ENCODE peak calls at places on chromosome 11, in six cellular contexts. F is IMR-90, J is GM20000, B is thyroid gland, A is breast epithelium, P is chondrocyte. M is an unnamed sample.
A peak's percentile ranks its signal among the peaks of the same experiment; 100 is the strongest.

GRCh38 chr11:119585038-119585666 is 143.8 kb downstream of the NECTIN1 start:
- DNase-seq in F (no peak), J (no peak), B (peak; percentile 43), A (peak; percentile 70), P (no peak), M (no peak)

GRCh38 chr11:104060004-104060403 is 23.6 kb downstream of the DDI1 start:
- DNase-seq in F (peak; percentile 10), J (no peak), B (no peak), A (no peak), P (no peak), M (no peak)

GRCh38 chr11:104858882-104859735 is 39.2 kb downstream of the CASP12 start:
- DNase-seq in F (no peak), J (peak; percentile 18), B (no peak), A (no peak), P (no peak), M (peak; percentile 10)

GRCh38 chr11:69009441-69010211 is 3.4 kb downstream of the MRGPRF start:
- DNase-seq in F (no peak), J (no peak), B (no peak), A (no peak), P (peak; percentile 78), M (no peak)

GRCh38 chr11:14320020-14320419 is 39.0 kb downstream of the RRAS2 start:
- DNase-seq in F (peak; percentile 59), J (no peak), B (no peak), A (no peak), P (no peak), M (no peak)

GRCh38 chr11:42923651-42924050 is 388.1 kb upstream of the API5 start:
- DNase-seq in F (no peak), J (no peak), B (no peak), A (no peak), P (no peak), M (no peak)

GRCh38 chr11:74602637-74603591 is 10.5 kb downstream of the POLD3 start:
- DNase-seq in F (no peak), J (no peak), B (no peak), A (no peak), P (no peak), M (no peak)

GRCh38 chr11:71446942-71447688 is 1.1 kb downstream of the DHCR7 start:
- DNase-seq in F (peak; percentile 66), J (no peak), B (peak; percentile 39), A (peak; percentile 83), P (no peak), M (no peak)

GRCh38 chr11:62267576-62267975 is 2.4 kb upstream of the SCGB2A2 start:
- DNase-seq in F (no peak), J (no peak), B (no peak), A (no peak), P (no peak), M (no peak)

GRCh38 chr11:62266558-62266957 is 3.4 kb upstream of the SCGB2A2 start:
- DNase-seq in F (peak; percentile 6), J (no peak), B (no peak), A (no peak), P (no peak), M (no peak)

GRCh38 chr11:62273284-62273683 is 3.3 kb downstream of the SCGB2A2 start:
- DNase-seq in F (no peak), J (no peak), B (no peak), A (no peak), P (no peak), M (no peak)

GRCh38 chr11:62267050-62267449 is 2.9 kb upstream of the SCGB2A2 start:
- DNase-seq in F (no peak), J (no peak), B (no peak), A (no peak), P (no peak), M (no peak)

DNA sequence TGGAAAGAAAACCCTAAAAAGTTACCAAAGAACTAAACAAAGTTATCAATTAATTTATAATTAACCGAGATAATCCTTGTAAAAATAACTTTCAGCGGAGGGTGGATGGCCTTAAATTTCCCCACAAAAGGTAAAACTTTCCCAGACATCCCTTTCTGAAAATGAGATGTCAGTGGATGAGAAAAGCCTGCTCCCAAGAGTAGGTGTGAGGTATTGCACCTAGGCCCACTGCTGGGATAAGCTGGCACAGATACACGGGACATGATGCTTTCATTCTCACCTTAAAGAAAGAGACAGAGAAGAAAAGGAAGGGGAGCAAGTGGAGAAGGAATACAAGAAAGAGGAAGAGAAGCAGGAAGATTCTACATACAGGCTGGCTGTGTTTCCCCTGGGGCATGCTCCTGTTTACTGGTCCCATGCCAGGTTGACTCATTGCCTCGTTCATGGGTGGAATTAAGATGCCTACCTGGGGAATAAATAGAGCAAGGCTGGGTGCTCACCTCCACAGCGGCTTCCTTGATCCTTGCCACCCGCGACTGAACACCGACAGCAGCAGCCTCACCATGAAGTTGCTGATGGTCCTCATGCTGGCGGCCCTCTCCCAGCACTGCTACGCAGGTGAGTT is at the start of gene SCGB2A2:
- DNase-seq in F (no peak), J (no peak), B (peak; percentile 4), A (peak; percentile 63), P (no peak), M (no peak)
- TF ChIP-seq CTCF in F (no peak), J (no peak), B (no peak), A (peak; percentile 26), P (peak; percentile 39), M (no peak)

DNA sequence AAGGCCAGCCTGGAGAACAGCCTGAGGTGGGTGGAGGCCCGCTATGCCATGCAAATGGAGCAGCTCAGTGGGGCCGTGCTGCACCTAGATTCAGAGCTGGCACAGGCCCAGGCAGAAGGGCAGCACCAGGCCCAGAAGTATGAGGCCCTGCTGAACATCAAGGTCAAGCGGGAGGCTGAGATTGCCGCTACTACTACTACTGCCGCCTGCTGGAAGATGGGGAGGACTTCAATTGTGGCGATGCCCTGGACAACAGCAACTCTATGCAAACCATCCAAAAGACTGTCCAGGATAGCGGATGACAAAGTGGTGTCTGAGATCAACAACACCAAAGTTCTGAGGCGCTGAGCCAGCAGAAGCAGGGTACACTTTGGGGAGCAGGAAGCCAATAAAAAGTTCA is 3.1 kb upstream of the TMEM218 start:
- DNase-seq in F (no peak), J (no peak), B (no peak), A (no peak), P (no peak), M (no peak)
- TF ChIP-seq CTCF in F (peak; percentile 1), J (no peak), B (no peak), A (no peak), P (no peak), M (no peak)

DNA sequence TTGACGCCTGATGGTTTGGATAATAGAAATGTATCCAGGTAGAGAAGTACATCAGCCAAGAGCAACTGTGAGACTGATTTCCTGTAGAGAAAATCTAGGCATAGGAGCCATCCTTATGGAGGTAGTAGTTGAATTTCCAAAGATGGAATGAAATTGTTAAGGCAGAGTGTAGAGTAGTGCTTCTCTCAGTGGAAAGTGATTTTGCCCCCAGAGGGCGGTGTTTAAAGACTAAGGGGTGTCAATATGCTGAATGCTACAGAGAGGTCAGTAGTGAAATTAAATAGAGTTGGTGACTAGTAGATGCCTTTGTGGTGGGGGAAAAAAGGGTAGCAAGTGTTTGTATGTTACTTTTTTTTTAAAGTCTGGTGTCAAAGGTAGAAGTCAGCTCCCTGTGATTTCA is 54.5 kb downstream of the TRIM44 start:
- DNase-seq in F (no peak), J (peak; percentile 7), B (no peak), A (no peak), P (no peak), M (no peak)
- TF ChIP-seq CTCF in F (no peak), J (no peak), B (no peak), A (no peak), P (peak; percentile 34), M (peak; percentile 16)

DNA sequence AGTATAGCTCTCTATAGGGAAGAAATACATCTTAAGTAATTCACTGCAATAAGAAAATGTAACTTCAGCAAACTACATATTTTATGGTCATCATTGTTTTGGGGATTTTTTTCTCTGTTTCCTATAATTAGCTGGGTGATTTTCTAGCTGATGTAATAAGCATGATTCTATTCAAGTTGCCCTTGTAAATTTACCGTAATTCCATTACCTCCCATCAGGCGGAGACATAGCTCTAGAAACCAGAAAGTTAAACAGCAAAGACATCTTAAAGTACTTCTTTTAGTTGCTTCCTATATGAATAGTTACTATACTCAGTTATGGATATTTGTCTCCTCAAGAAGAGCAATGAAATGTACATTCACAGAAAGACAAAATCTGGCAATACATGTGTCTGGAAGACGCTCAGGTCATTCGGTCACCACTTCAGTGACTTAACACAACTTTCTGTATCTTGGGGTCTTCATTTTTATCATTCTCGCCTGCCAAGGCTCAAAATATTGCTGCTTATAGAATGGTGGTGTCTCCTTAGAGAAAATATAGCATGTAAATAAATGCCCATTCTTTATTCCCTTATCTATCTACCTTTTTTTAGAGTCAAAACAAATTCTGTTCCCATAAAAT is 239.9 kb upstream of the ZC3H12C start:
- DNase-seq in F (peak; percentile 87), J (peak; percentile 29), B (no peak), A (no peak), P (no peak), M (peak; percentile 14)
- TF ChIP-seq CTCF in F (peak; percentile 91), J (peak; percentile 55), B (no peak), A (no peak), P (peak; percentile 86), M (peak; percentile 77)

DNA sequence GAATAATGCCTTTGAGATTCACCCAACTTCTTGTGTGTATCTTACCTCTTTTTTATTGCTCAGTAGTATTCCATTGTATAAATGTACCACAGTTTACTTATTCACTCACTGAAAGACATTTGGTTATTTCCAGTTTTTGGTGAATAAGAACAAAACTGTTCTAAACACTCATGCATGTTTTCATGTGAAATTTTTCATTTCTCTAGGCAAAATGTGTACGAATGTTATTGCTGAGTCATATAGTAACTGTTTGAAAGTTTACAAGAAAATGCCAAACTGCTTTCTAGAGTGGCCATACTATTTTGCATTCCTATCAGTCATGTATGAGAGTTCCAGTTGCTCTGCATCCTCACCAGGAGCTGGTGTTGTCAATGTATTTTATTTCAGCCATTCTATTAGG is 8.8 kb upstream of the EMSY start:
- DNase-seq in F (peak; percentile 42), J (no peak), B (no peak), A (no peak), P (no peak), M (no peak)
- TF ChIP-seq CTCF in F (no peak), J (no peak), B (no peak), A (no peak), P (no peak), M (no peak)